ENCODE peak calls at places on chromosome 17, in six cellular contexts. Q, O, D, M, Z and W are unnamed samples.

GRCh38 chr17:21202512-21202911 is 11.4 kb downstream of the TMEM11 start:
- DNase-seq in Q (no peak), O (no peak), D (no peak), M (no peak), Z (no peak), W (no peak)

GRCh38 chr17:27489045-27489715 is 32.9 kb downstream of the KSR1 start:
- DNase-seq in Q (no peak), O (peak; percentile 87), D (no peak), M (no peak), Z (peak; percentile 65), W (no peak)

GRCh38 chr17:78673395-78673794 is 96.2 kb upstream of the DNAH17 start:
- DNase-seq in Q (no peak), O (no peak), D (no peak), M (no peak), Z (no peak), W (no peak)

GRCh38 chr17:47373002-47373401 is 49.2 kb downstream of the EFCAB13 start:
- DNase-seq in Q (no peak), O (no peak), D (no peak), M (no peak), Z (no peak), W (no peak)

GRCh38 chr17:77320501-77321256 is 179.9 kb downstream of the SEC14L1 start:
- DNase-seq in Q (no peak), O (peak; percentile 64), D (peak; percentile 7), M (no peak), Z (no peak), W (peak; percentile 87)

GRCh38 chr17:75996665-75997590 is 3.7 kb upstream of the CDK3 start:
- DNase-seq in Q (peak; percentile 35), O (peak; percentile 65), D (no peak), M (peak; percentile 20), Z (no peak), W (peak; percentile 87)

GRCh38 chr17:16997514-16998429 is 25.9 kb upstream of the TNFRSF13B start:
- DNase-seq in Q (no peak), O (no peak), D (no peak), M (no peak), Z (no peak), W (peak; percentile 19)

GRCh38 chr17:76670708-76671122 is 27.2 kb upstream of the ST6GALNAC1 start:
- DNase-seq in Q (no peak), O (no peak), D (no peak), M (no peak), Z (no peak), W (no peak)

GRCh38 chr17:58156839-58157803 is 8.9 kb downstream of the OR4D1 start:
- DNase-seq in Q (peak; percentile 43), O (no peak), D (peak; percentile 73), M (peak; percentile 17), Z (peak; percentile 9), W (no peak)

GRCh38 chr17:37446027-37446426 is 39.3 kb downstream of the TADA2A start:
- DNase-seq in Q (no peak), O (peak; percentile 63), D (no peak), M (no peak), Z (no peak), W (no peak)